ENCODE peak calls at places on chromosome 17, in five cellular contexts. Q, V, R, A and F are unnamed samples.

GRCh38 chr17:38444151-38444550 is 15.9 kb downstream of the ARHGAP23 start:
- DNase-seq in Q (no peak), V (peak), R (peak), A (no peak), F (peak)

GRCh38 chr17:38906429-38907172 is 18.8 kb upstream of the LASP1NB start:
- DNase-seq in Q (no peak), V (no peak), R (no peak), A (no peak), F (no peak)

GRCh38 chr17:14044702-14045101 is 24.6 kb upstream of the COX10 start:
- DNase-seq in Q (no peak), V (no peak), R (no peak), A (no peak), F (no peak)

GRCh38 chr17:62671553-62671952 is 44.1 kb downstream of the MRC2 start:
- DNase-seq in Q (no peak), V (no peak), R (peak), A (no peak), F (no peak)

GRCh38 chr17:4584125-4584834 is at the start of gene SMTNL2:
- DNase-seq in Q (no peak), V (no peak), R (no peak), A (no peak), F (peak)

GRCh38 chr17:39926588-39927100 is 757 bp downstream of the ORMDL3 start:
- DNase-seq in Q (no peak), V (no peak), R (peak), A (no peak), F (peak)

GRCh38 chr17:49407981-49408501 is 6.6 kb downstream of the PHB1 start:
- DNase-seq in Q (peak), V (peak), R (peak), A (no peak), F (peak)

GRCh38 chr17:17837966-17838962 is 1.5 kb upstream of the SREBF1 start:
- DNase-seq in Q (peak), V (peak), R (peak), A (no peak), F (no peak)

GRCh38 chr17:27439342-27439741 is 16.9 kb upstream of the KSR1 start:
- DNase-seq in Q (no peak), V (no peak), R (no peak), A (no peak), F (no peak)

GRCh38 chr17:56203430-56203829 is 50.2 kb downstream of the ANKFN1 start:
- DNase-seq in Q (peak), V (no peak), R (peak), A (no peak), F (peak)

GRCh38 chr17:978110-979093 is 1.2 kb downstream of the NXN start:
- DNase-seq in Q (no peak), V (peak), R (no peak), A (no peak), F (no peak)

GRCh38 chr17:48818361-48818841 is 1.4 kb upstream of the TTLL6 start:
- DNase-seq in Q (no peak), V (peak), R (no peak), A (no peak), F (no peak)

GRCh38 chr17:60134396-60135159 is 15.2 kb upstream of the CA4 start:
- DNase-seq in Q (no peak), V (peak), R (peak), A (no peak), F (no peak)

GRCh38 chr17:27756467-27757371 is 43.6 kb downstream of the NOS2 start:
- DNase-seq in Q (peak), V (peak), R (peak), A (no peak), F (peak)

GRCh38 chr17:5194346-5194745 is 2.7 kb upstream of the ZNF594 start:
- DNase-seq in Q (no peak), V (no peak), R (no peak), A (no peak), F (no peak)

GRCh38 chr17:31695456-31696090 is 163.5 kb downstream of the COPRS start:
- DNase-seq in Q (no peak), V (no peak), R (no peak), A (no peak), F (no peak)
- TF ChIP-seq JUND in Q (no peak), V (no peak), R (no peak), A (no peak), F (no peak)

DNA sequence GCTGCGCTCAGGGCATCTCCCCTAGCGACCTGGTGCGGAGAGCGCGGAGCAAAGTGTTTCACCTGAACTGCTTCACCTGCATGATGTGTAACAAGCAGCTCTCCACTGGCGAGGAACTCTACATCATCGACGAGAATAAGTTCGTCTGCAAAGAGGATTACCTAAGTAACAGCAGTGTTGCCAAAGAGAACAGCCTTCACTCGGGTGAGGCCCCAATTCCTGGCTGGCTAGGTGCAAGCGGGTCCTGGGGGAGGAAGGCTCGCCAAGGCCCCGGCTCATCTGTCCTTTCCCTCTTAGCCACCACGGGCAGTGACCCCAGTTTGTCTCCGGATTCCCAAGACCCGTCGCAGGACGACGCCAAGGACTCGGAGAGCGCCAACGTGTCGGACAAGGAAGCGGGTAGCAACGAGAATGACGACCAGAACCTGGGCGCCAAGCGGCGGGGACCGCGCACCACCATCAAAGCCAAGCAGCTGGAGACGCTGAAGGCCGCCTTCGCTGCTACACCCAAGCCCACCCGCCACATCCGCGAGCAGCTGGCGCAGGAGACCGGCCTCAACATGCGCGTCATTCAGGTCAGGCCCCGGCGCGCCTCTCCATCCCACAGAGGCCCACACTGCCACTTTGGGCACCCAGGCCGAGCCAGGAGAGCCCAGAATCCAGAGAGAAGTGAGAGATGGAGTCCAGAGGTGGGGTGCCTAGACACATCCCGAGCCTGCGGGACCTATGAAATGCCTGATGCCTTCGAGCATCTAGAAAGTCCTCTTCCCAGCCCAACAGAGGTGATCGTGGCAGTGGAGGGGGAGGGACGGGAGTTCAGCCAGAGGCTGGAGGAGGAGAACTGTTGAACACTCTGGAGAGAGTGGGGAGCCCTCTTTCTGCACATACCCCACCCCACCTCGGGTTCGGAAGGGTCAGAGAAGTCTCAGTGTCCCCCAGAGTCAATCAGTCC is 3.3 kb downstream of the LHX1 start:
- DNase-seq in Q (no peak), V (peak), R (no peak), A (no peak), F (no peak)
- TF ChIP-seq JUND in Q (no peak), V (no peak), R (no peak), A (no peak), F (no peak)

GRCh38 chr17:7351665-7352558 is at the start of gene KCTD11:
- DNase-seq in Q (peak), V (peak), R (peak), A (no peak), F (peak)

GRCh38 chr17:7347630-7348477 is 4.1 kb upstream of the KCTD11 start:
- DNase-seq in Q (no peak), V (no peak), R (no peak), A (no peak), F (no peak)

GRCh38 chr17:7352559-7352889 is 562 bp downstream of the KCTD11 start:
- DNase-seq in Q (no peak), V (no peak), R (no peak), A (no peak), F (no peak)

GRCh38 chr17:7346761-7347614 is 5.0 kb upstream of the KCTD11 start:
- DNase-seq in Q (no peak), V (no peak), R (no peak), A (no peak), F (no peak)

GRCh38 chr17:7348478-7349242 is 3.3 kb upstream of the KCTD11 start:
- DNase-seq in Q (no peak), V (no peak), R (no peak), A (no peak), F (no peak)
- TF ChIP-seq JUND in Q (no peak), V (no peak), R (no peak), A (no peak), F (no peak)

GRCh38 chr17:73521376-73521775 is 122.9 kb downstream of the SDK2 start:
- DNase-seq in Q (no peak), V (no peak), R (no peak), A (no peak), F (no peak)
- TF ChIP-seq JUND in Q (no peak), V (no peak), R (no peak), A (no peak), F (no peak)

DNA sequence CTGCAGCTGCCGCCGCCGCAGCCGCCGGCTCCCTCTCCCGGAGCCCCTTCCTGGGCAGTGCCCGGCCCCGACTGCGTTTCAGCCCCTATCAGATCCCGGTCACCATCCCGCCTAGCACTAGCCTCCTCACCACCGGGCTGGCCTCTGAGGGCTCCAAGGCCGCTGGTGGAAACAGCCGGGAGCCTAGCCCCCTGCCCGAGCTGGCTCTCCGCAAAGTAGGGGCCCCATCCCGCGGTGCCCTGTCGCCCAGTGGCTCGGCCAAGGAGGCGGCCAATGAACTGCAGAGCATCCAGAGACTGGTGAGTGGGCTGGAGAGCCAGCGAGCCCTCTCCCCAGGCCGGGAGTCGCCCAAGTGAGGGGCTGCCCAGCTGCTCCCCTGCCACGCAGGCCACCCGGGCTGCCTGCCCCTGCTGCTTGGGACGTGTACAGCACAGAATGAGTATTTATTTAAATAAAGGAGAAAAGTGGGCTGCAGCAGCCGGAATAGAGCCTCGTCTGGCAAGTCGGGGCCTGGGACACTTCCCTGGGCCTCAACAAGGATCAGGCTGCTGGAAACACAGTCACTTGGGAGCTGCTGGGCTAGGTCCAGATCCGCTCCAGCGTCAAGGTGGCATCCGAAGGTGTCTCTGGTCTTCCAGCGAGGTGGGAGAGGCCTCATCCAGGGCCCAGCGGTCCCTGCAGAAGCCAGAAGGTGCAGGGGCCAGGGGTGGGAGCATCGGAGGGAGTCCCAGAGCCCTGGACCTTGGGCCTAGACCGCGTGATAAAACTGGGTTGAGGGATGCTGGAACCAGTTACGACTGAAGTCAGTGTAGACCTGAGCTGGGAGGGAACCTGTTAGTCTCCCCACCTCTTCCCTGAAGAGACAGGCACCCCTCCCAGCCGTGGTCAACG is 8.8 kb downstream of the TBX2 start:
- DNase-seq in Q (no peak), V (peak), R (no peak), A (no peak), F (no peak)
- TF ChIP-seq JUND in Q (no peak), V (no peak), R (no peak), A (no peak), F (no peak)

GRCh38 chr17:44916781-44917241 is 1.5 kb upstream of the GFAP start:
- DNase-seq in Q (no peak), V (no peak), R (no peak), A (no peak), F (no peak)
- TF ChIP-seq JUND in Q (no peak), V (no peak), R (no peak), A (no peak), F (no peak)

GRCh38 chr17:76755285-76755684 is 17.4 kb downstream of the MFSD11 start:
- DNase-seq in Q (no peak), V (no peak), R (peak), A (no peak), F (no peak)

GRCh38 chr17:76752006-76752405 is 14.1 kb downstream of the MFSD11 start:
- DNase-seq in Q (no peak), V (no peak), R (no peak), A (no peak), F (no peak)

GRCh38 chr17:76751416-76751993 is 13.6 kb downstream of the MFSD11 start:
- DNase-seq in Q (no peak), V (no peak), R (no peak), A (no peak), F (no peak)

GRCh38 chr17:76748657-76749056 is 10.7 kb downstream of the MFSD11 start:
- DNase-seq in Q (no peak), V (no peak), R (no peak), A (no peak), F (no peak)

GRCh38 chr17:76753061-76753961 is 15.4 kb downstream of the MFSD11 start:
- DNase-seq in Q (no peak), V (no peak), R (no peak), A (no peak), F (no peak)
- TF ChIP-seq JUND in Q (no peak), V (no peak), R (no peak), A (no peak), F (no peak)

GRCh38 chr17:81025756-81026155 is 9.2 kb upstream of the BAIAP2 start:
- DNase-seq in Q (no peak), V (no peak), R (no peak), A (no peak), F (no peak)

GRCh38 chr17:81027591-81028505 is 7.1 kb upstream of the BAIAP2 start:
- DNase-seq in Q (no peak), V (no peak), R (no peak), A (no peak), F (no peak)

GRCh38 chr17:81027038-81027437 is 7.9 kb upstream of the BAIAP2 start:
- DNase-seq in Q (no peak), V (no peak), R (no peak), A (no peak), F (no peak)

GRCh38 chr17:81025065-81025751 is 9.7 kb upstream of the BAIAP2 start:
- DNase-seq in Q (no peak), V (no peak), R (no peak), A (no peak), F (no peak)

GRCh38 chr17:81026266-81027036 is 8.5 kb upstream of the BAIAP2 start:
- DNase-seq in Q (no peak), V (no peak), R (no peak), A (no peak), F (no peak)
- TF ChIP-seq JUND in Q (no peak), V (no peak), R (no peak), A (no peak), F (no peak)

GRCh38 chr17:78407387-78407990 is 29.0 kb downstream of the PGS1 start:
- DNase-seq in Q (no peak), V (no peak), R (no peak), A (no peak), F (no peak)
- TF ChIP-seq JUND in Q (no peak), V (no peak), R (no peak), A (no peak), F (no peak)

GRCh38 chr17:67007266-67007665 is 37.1 kb upstream of the CACNG1 start:
- DNase-seq in Q (no peak), V (no peak), R (no peak), A (no peak), F (no peak)
- TF ChIP-seq JUND in Q (no peak), V (no peak), R (no peak), A (no peak), F (no peak)